ENCODE peak calls at places on chromosomes 11 and 22, in nine cellular contexts. O is K562; L is CD8-positive, alpha-beta T cell; A is neuronal stem cell; G is uterus; D is spleen; J is CD4-positive, alpha-beta memory T cell; I is naive thymus-derived CD4-positive, alpha-beta T cell; V is upper lobe of left lung. W is an unnamed sample. For H3K36me3 and H3K27me3, the result is how much of the 10 kb centered on the place peaks cover.

GRCh38 chr11:48005133-48005532 is 24.8 kb downstream of the PTPRJ start:
- DNase-seq in O (no peak), L (no peak), A (no peak), G (no peak), D (peak), J (no peak), I (peak), V (no peak), W (no peak)

GRCh38 chr22:36277482-36278291 is 24.8 kb downstream of the APOL1 start:
- DNase-seq in O (peak), L (peak), A (peak), G (peak), D (peak), J (peak), I (peak), V (peak), W (no peak)

GRCh38 chr11:79083346-79083745 is 357.5 kb downstream of the TENM4 start:
- DNase-seq in O (no peak), L (no peak), A (no peak), G (no peak), D (no peak), J (no peak), I (no peak), V (no peak), W (no peak)

GRCh38 chr11:115709297-115709696 is 205.1 kb upstream of the CADM1 start:
- DNase-seq in O (no peak), L (no peak), A (no peak), G (no peak), D (no peak), J (no peak), I (no peak), V (no peak), W (no peak)

GRCh38 chr22:46754110-46754799 is 8.2 kb upstream of the TBC1D22A start:
- DNase-seq in O (peak), L (no peak), A (no peak), G (peak), D (peak), J (no peak), I (no peak), V (peak), W (peak)

GRCh38 chr22:41417622-41418390 is 28.8 kb downstream of the TOB2 start:
- DNase-seq in O (no peak), L (no peak), A (no peak), G (peak), D (peak), J (no peak), I (no peak), V (peak), W (no peak)

GRCh38 chr22:49021097-49021925 is 806.4 kb downstream of the BRD1 start:
- DNase-seq in O (no peak), L (no peak), A (no peak), G (peak), D (peak), J (no peak), I (no peak), V (peak), W (no peak)

GRCh38 chr11:31608995-31609394 is 99.4 kb downstream of the ELP4 start:
- DNase-seq in O (no peak), L (no peak), A (no peak), G (no peak), D (no peak), J (no peak), I (no peak), V (no peak), W (no peak)

GRCh38 chr22:36453266-36453607 is 28.2 kb downstream of the TXN2 start:
- DNase-seq in O (no peak), L (no peak), A (no peak), G (no peak), D (no peak), J (no peak), I (no peak), V (no peak), W (no peak)

GRCh38 chr11:110777765-110778164 is 65.5 kb upstream of the ARHGAP20 start:
- DNase-seq in O (no peak), L (no peak), A (no peak), G (peak), D (no peak), J (no peak), I (no peak), V (no peak), W (no peak)

GRCh38 chr11:60332923-60333322 is 5.9 kb downstream of the MS4A6E start:
- DNase-seq in O (no peak), L (no peak), A (no peak), G (no peak), D (no peak), J (no peak), I (no peak), V (no peak), W (no peak)

GRCh38 chr11:126716456-126717083 is 284.0 kb downstream of the KIRREL3 start:
- DNase-seq in O (peak), L (no peak), A (no peak), G (no peak), D (no peak), J (no peak), I (no peak), V (no peak), W (no peak)

GRCh38 chr11:110837535-110838127 is 125.4 kb upstream of the ARHGAP20 start:
- DNase-seq in O (no peak), L (no peak), A (no peak), G (no peak), D (no peak), J (no peak), I (no peak), V (no peak), W (no peak)

GRCh38 chr22:50308597-50308935 is 1.1 kb upstream of the PLXNB2 start:
- DNase-seq in O (peak), L (no peak), A (no peak), G (peak), D (peak), J (no peak), I (no peak), V (peak), W (no peak)

GRCh38 chr11:67530282-67530592 is 7.0 kb upstream of the CABP2 start:
- DNase-seq in O (no peak), L (no peak), A (no peak), G (no peak), D (no peak), J (no peak), I (no peak), V (no peak), W (no peak)

GRCh38 chr11:16739326-16739875 is 954 bp downstream of the C11orf58 start:
- DNase-seq in O (no peak), L (no peak), A (no peak), G (no peak), D (no peak), J (peak), I (no peak), V (no peak), W (no peak)

GRCh38 chr11:79325851-79326250 is 115.0 kb downstream of the TENM4 start:
- DNase-seq in O (no peak), L (no peak), A (no peak), G (no peak), D (no peak), J (no peak), I (no peak), V (no peak), W (no peak)

GRCh38 chr11:67571443-67571842 is 12.2 kb upstream of the GSTP1 start:
- DNase-seq in O (no peak), L (no peak), A (no peak), G (no peak), D (no peak), J (no peak), I (no peak), V (no peak), W (no peak)

GRCh38 chr11:8604078-8604723 is 10.2 kb upstream of the STK33 start:
- DNase-seq in O (peak), L (no peak), A (peak), G (peak), D (no peak), J (no peak), I (no peak), V (peak), W (peak)

GRCh38 chr11:34140149-34140548 is 34.7 kb downstream of the NAT10 start:
- DNase-seq in O (no peak), L (no peak), A (no peak), G (no peak), D (peak), J (no peak), I (no peak), V (no peak), W (no peak)
- H3K36me3 ChIP-seq in O (half or more), L (half or more), A (under half), G (under half), D (half or more), J (half or more), I (under half), V (half or more), W (half or more)

DNA sequence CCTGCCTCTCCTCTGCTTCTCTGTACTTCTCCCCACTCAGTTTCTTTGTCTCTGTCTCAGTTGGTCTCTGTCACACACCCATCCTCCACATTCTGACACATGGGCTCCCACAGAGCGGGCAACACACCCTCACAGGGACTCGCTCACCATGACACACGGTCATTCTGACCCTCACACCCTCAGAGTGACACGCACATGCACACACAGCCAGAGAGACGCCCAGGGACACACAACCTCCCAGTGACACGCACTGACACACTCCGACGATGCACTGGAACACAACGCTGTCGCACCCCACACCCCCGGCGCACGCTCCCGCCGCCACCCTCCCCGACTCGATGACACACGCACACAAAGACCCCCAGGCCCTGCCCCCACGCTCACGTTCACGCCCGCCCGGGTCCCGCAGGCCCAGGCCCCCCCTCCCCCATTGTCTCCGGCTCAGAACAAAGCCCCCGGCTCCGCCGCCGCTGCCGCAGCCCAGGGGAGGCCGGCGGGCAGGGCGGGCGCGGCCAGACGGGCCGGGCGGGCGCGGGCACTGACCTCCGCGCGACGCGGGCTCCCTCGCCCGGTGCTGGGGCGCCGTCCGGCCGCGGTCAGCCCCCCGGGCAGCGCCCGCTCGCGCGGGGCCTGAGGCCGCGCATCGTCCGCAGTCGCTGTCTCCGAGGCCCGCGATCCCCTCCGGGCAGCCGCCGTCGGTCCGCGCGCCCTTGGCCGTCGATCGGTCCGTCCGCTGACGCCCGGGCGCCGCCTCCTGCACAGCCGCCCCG is 404 bp downstream of the DCHS1 start:
- DNase-seq in O (no peak), L (no peak), A (no peak), G (peak), D (peak), J (no peak), I (peak), V (peak), W (no peak)
- H3K27me3 ChIP-seq in O (under half), L (under half), A (under half), G (under half), D (under half), J (under half), I (under half), V (under half), W (half or more)

GRCh38 chr11:2002807-2003206 is 5.2 kb upstream of the H19 start:
- DNase-seq in O (no peak), L (no peak), A (no peak), G (no peak), D (no peak), J (no peak), I (no peak), V (no peak), W (no peak)

GRCh38 chr11:1998861-1999260 is 1.2 kb upstream of the H19 start:
- DNase-seq in O (no peak), L (no peak), A (no peak), G (no peak), D (no peak), J (no peak), I (no peak), V (no peak), W (no peak)

GRCh38 chr11:2004466-2004865 is 6.8 kb upstream of the H19 start:
- DNase-seq in O (no peak), L (no peak), A (no peak), G (no peak), D (no peak), J (no peak), I (no peak), V (no peak), W (no peak)

GRCh38 chr11:1998290-1998689 is 648 bp upstream of the H19 start:
- DNase-seq in O (no peak), L (no peak), A (no peak), G (no peak), D (no peak), J (no peak), I (no peak), V (no peak), W (no peak)

DNA sequence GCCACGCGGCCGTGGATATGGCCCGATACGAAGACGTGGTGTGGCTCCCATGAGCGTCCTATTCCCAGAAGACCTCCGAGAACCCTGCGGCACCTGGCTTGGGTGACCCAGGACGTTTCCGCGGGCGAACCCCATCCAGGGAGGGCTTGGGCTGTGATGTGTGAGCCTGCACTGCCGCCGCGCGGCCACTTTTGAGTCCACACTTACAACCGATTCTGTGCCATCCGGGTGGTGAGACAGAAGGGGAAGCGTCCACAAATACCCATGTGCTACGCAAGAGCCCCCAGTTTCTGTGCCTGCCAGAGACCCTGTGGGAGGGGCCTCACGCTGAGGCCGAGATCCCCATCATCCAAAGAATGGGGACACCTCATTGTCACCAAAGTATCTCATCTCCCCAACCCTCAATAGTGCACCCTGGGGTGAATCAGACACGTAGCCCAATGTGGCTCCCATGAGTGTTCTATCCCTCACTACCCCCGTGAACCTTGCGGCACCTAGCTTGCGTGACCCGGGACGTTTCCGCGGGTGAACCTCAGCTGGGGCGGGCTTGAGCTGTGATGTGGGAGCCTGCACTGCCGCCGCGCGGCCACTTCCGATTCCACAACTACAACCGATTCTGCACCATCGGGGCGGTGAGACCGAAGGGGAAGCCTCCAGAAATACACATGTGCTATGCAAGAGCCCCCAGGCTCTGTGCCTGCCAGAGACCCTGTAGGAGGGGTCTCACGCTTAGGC is 4.6 kb upstream of the H19 start:
- DNase-seq in O (no peak), L (no peak), A (no peak), G (no peak), D (no peak), J (no peak), I (no peak), V (no peak), W (no peak)
- H3K36me3 ChIP-seq in O (under half), L (under half), A (under half), G (under half), D (under half), J (under half), I (under half), V (under half), W (under half)

GRCh38 chr22:39924286-39924685 is 23.4 kb downstream of the GRAP2 start:
- DNase-seq in O (no peak), L (no peak), A (no peak), G (no peak), D (no peak), J (no peak), I (no peak), V (no peak), W (no peak)
- H3K27me3 ChIP-seq in O (under half), L (under half), A (under half), G (under half), D (under half), J (under half), I (under half), V (under half), W (under half)

GRCh38 chr11:118646393-118646792 is 33.1 kb downstream of the TREH start:
- DNase-seq in O (no peak), L (no peak), A (no peak), G (no peak), D (peak), J (no peak), I (no peak), V (no peak), W (no peak)
- H3K36me3 ChIP-seq in O (half or more), L (under half), A (half or more), G (under half), D (under half), J (under half), I (under half), V (half or more), W (under half)

DNA sequence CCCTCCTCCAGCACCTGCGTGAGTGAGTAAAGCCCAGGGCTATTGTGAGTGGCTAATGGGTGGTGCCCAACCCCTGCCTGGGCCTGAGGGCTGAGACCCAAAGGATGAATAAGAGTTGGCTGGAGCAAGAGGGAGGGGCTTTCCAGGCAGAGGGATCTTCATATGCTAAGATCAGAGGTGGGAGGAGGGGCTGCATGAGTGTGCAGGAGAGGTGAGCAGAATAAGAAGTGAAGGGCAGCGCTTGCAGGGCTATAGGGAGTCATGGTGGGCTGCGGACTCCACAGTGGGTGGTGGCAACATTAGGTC is 3.9 kb downstream of the EMID1 start:
- DNase-seq in O (no peak), L (no peak), A (no peak), G (no peak), D (no peak), J (no peak), I (no peak), V (no peak), W (no peak)
- H3K27me3 ChIP-seq in O (under half), L (under half), A (under half), G (under half), D (half or more), J (under half), I (under half), V (under half), W (under half)

GRCh38 chr22:38694049-38694448 is 6.7 kb downstream of the JOSD1 start:
- DNase-seq in O (no peak), L (no peak), A (no peak), G (no peak), D (no peak), J (no peak), I (no peak), V (no peak), W (no peak)
- H3K36me3 ChIP-seq in O (half or more), L (under half), A (under half), G (under half), D (under half), J (under half), I (under half), V (under half), W (under half)

W was measured in keratinocyte.